ENCODE peak calls at places on chromosomes 3 and 15, in six cellular contexts. X is uterus, Q is pancreas, E is A549, T is tibial artery, O is esophagus muscularis mucosa. I is an unnamed sample.

GRCh38 chr15:48191574-48192225 is at the start of gene CTXN2:
- DNase-seq in E (no peak), T (no peak), X (no peak), Q (no peak), O (no peak), I (no peak)

GRCh38 chr3:55807210-55807609 is 320.1 kb upstream of the WNT5A start:
- DNase-seq in E (no peak), T (no peak), Q (no peak), X (no peak), O (peak; percentile 10), I (no peak)

GRCh38 chr3:45950686-45951600 is 7.7 kb downstream of the CXCR6 start:
- DNase-seq in O (no peak), X (no peak), Q (no peak), E (no peak), T (no peak), I (peak; percentile 59)

GRCh38 chr3:140443073-140443472 is 234.8 kb upstream of the TRIM42 start:
- DNase-seq in O (no peak), X (no peak), Q (no peak), E (no peak), T (no peak), I (no peak)

GRCh38 chr15:48945386-48945785 is 18.3 kb downstream of the SHC4 start:
- DNase-seq in Q (no peak), E (no peak), O (no peak), T (no peak), X (no peak), I (no peak)

GRCh38 chr15:37108725-37109124 is 8.4 kb upstream of the MEIS2 start:
- DNase-seq in X (no peak), O (no peak), T (no peak), E (no peak), Q (no peak), I (no peak)

GRCh38 chr3:151003024-151003771 is 30.7 kb upstream of the CLRN1 start:
- DNase-seq in T (no peak), X (no peak), O (peak; percentile 66), Q (no peak), E (no peak), I (no peak)

GRCh38 chr3:135213213-135213612 is 418.2 kb downstream of the EPHB1 start:
- DNase-seq in T (no peak), Q (no peak), X (no peak), O (peak; percentile 21), E (no peak), I (no peak)

GRCh38 chr3:49276475-49277356 is at the start of gene C3orf62:
- DNase-seq in O (peak; percentile 96), X (peak; percentile 92), E (peak; percentile 66), Q (peak; percentile 92), T (peak; percentile 96), I (peak; percentile 96)

GRCh38 chr15:80902298-80902801 is 87.3 kb downstream of the MESD start:
- DNase-seq in E (no peak), X (peak; percentile 31), O (no peak), Q (no peak), T (no peak), I (no peak)

GRCh38 chr3:52317601-52318000 is 1.5 kb downstream of the DNAH1 start:
- DNase-seq in T (no peak), X (peak; percentile 70), Q (peak; percentile 64), O (no peak), E (no peak), I (peak; percentile 92)

GRCh38 chr3:159786489-159787181 is 202.0 kb upstream of the IL12A start:
- DNase-seq in T (no peak), O (no peak), Q (no peak), X (no peak), E (peak; percentile 57), I (no peak)

GRCh38 chr3:159788987-159789386 is 199.6 kb upstream of the IL12A start:
- DNase-seq in X (no peak), O (no peak), E (no peak), Q (no peak), T (no peak), I (no peak)

GRCh38 chr3:159787794-159788205 is 200.8 kb upstream of the IL12A start:
- DNase-seq in T (no peak), E (peak; percentile 79), X (no peak), O (no peak), Q (no peak), I (no peak)

GRCh38 chr3:159788291-159788690 is 200.3 kb upstream of the IL12A start:
- DNase-seq in Q (no peak), E (no peak), T (no peak), X (no peak), O (no peak), I (no peak)

DNA sequence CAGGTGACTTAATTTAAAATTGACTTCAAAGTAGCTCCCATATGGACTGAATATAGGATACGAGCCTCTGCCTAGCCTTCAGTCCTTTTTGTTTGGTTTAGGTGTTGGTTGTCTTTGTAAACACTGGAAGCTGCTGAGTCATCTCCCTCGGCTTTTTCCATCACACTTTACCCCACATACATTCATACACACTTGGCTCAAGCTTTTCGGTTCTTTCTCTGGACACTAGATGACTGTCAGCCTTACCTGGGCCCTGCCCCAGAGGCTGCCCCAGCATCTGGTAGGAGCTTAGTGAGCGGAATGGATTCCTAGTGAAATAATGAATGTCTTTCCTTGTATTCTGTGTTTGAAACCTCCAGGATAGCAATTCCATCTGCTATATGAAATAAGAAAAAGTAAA is 201.4 kb upstream of the IL12A start:
- DNase-seq in E (peak; percentile 90), X (no peak), O (no peak), Q (no peak), T (no peak), I (no peak)
- H3K27ac ChIP-seq in E (peak overlapping the region; percentile 84), X (peak overlapping the region; percentile 59), O (peak overlapping the region; percentile 88), Q (no peak overlapping the region), T (peak overlapping the region; percentile 87), I (no peak overlapping the region)

GRCh38 chr3:57161915-57162314 is 3.2 kb downstream of the IL17RD start:
- DNase-seq in Q (no peak), E (no peak), X (no peak), T (no peak), O (no peak), I (no peak)

GRCh38 chr3:57160731-57161086 is 4.4 kb downstream of the IL17RD start:
- DNase-seq in O (no peak), T (no peak), E (no peak), X (no peak), Q (no peak), I (no peak)

GRCh38 chr3:57161131-57161538 is 4.0 kb downstream of the IL17RD start:
- DNase-seq in Q (no peak), X (no peak), E (no peak), O (no peak), T (no peak), I (no peak)

GRCh38 chr3:57158813-57159678 is 6.1 kb downstream of the IL17RD start:
- DNase-seq in X (no peak), T (no peak), O (no peak), Q (no peak), E (no peak), I (no peak)

GRCh38 chr3:57160046-57160730 is 5.0 kb downstream of the IL17RD start:
- DNase-seq in O (no peak), E (no peak), Q (no peak), X (peak; percentile 86), T (no peak), I (no peak)
- TF ChIP-seq CTCF in O (no peak), E (no peak), Q (no peak), X (no peak), T (no peak), I (no peak)

DNA sequence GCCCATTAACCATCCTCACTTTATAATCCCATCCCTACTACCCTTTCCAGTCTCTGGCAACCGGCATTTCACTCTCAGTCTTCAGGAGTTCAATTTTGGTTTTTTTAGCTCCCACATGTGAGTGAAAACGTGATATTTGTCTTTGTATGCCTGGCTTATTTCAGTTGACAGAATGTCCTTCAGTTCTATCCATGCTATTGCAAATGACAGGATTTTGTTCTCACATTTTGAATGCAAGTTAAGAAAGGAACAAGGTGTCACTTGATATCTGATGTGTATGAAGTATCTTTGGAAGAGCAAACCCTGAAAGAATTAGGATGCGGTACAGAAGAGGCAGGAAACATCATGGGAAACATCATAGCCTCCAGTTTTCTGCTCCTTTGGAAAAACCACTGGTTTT is 298.1 kb downstream of the THSD4 start:
- DNase-seq in O (no peak), E (no peak), Q (no peak), X (no peak), T (no peak), I (no peak)
- H3K27ac ChIP-seq in O (peak overlapping the region; percentile 51), E (peak overlapping the region; percentile 87), Q (no peak overlapping the region), X (peak overlapping the region; percentile 75), T (peak overlapping the region; percentile 71), I (no peak overlapping the region)

DNA sequence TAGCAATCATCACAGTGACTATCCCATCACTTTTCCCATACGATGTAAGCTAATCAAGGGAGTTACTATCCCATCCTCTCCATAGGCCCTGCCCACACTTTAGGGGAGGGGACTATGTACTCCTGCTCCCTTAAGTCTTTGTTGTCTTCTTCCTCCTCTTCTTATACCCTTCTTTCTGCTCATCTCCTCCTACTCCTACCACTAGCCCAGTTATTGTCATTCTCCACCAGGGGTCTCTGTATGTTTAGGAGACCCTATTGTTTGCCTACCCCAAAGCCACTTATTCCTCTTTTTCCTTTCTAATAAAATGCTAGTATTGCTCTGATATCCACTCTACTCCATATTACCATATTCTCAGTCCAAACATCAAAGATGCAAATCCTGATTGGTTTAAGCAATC is 27.8 kb downstream of the STAC start:
- DNase-seq in O (no peak), Q (no peak), T (no peak), E (no peak), X (no peak), I (no peak)
- TF ChIP-seq CTCF in O (peak; percentile 4), Q (no peak), T (no peak), E (peak; percentile 13), X (no peak), I (no peak)

GRCh38 chr3:14299767-14300166 is 102.6 kb upstream of the SLC6A6 start:
- DNase-seq in Q (no peak), E (no peak), T (no peak), O (no peak), X (no peak), I (no peak)

GRCh38 chr3:14297305-14297704 is 105.1 kb upstream of the SLC6A6 start:
- DNase-seq in E (no peak), T (no peak), Q (no peak), X (no peak), O (no peak), I (no peak)

GRCh38 chr3:14298991-14299555 is 103.3 kb upstream of the SLC6A6 start:
- DNase-seq in E (no peak), Q (no peak), X (no peak), O (no peak), T (peak; percentile 62), I (no peak)

GRCh38 chr3:14297784-14298236 is 104.6 kb upstream of the SLC6A6 start:
- DNase-seq in O (no peak), X (peak; percentile 78), Q (peak; percentile 56), T (no peak), E (no peak), I (no peak)

GRCh38 chr3:14298442-14298841 is 104.0 kb upstream of the SLC6A6 start:
- DNase-seq in E (no peak), O (no peak), T (peak; percentile 28), Q (no peak), X (no peak), I (no peak)
- H3K27ac ChIP-seq in E (no peak overlapping the region), O (peak overlapping the region; percentile 72), T (no peak overlapping the region), Q (no peak overlapping the region), X (peak overlapping the region; percentile 64), I (no peak overlapping the region)